ENCODE peak calls at places on chromosomes 7 and 10, in seven cellular contexts. H is transverse colon, S is heart left ventricle, B is ovary, I is right lobe of liver, Q is upper lobe of left lung, U is A549. M is an unnamed sample. For H3K4me1, the result is how much of the 10 kb centered on the place peaks cover.

GRCh38 chr10:72275351-72276012 is 1.8 kb downstream of the DDIT4 start:
- DNase-seq in U (no peak), Q (peak), B (peak), S (no peak), I (peak), H (peak), M (no peak)

GRCh38 chr7:140659727-140660396 is 12.9 kb upstream of the ADCK2 start:
- DNase-seq in B (no peak), I (no peak), S (no peak), U (no peak), H (no peak), Q (no peak), M (no peak)

GRCh38 chr7:93036807-93037206 is 81.0 kb downstream of the SAMD9 start:
- DNase-seq in I (no peak), H (no peak), Q (no peak), U (no peak), B (no peak), S (no peak), M (no peak)

GRCh38 chr7:9030131-9030530 is 596.7 kb downstream of the NXPH1 start:
- DNase-seq in B (no peak), S (no peak), U (no peak), H (no peak), I (no peak), Q (no peak), M (no peak)

GRCh38 chr10:6721480-6721879 is 141.4 kb upstream of the PRKCQ start:
- DNase-seq in Q (no peak), H (peak), U (peak), I (no peak), S (peak), B (no peak), M (peak)

GRCh38 chr7:34198089-34198686 is 292.8 kb downstream of the BMPER start:
- DNase-seq in Q (no peak), H (no peak), I (no peak), B (no peak), U (no peak), S (no peak), M (no peak)

GRCh38 chr10:3107426-3107961 is 40.1 kb downstream of the PFKP start:
- DNase-seq in H (peak), Q (no peak), S (peak), B (peak), I (peak), U (peak), M (peak)

GRCh38 chr10:125951290-125951689 is 54.9 kb downstream of the FANK1 start:
- DNase-seq in S (no peak), H (no peak), Q (no peak), B (no peak), U (no peak), I (no peak), M (no peak)

GRCh38 chr7:142838461-142839213 is 16.2 kb upstream of the EPHB6 start:
- DNase-seq in Q (no peak), H (no peak), S (no peak), B (no peak), U (no peak), I (no peak), M (no peak)

DNA sequence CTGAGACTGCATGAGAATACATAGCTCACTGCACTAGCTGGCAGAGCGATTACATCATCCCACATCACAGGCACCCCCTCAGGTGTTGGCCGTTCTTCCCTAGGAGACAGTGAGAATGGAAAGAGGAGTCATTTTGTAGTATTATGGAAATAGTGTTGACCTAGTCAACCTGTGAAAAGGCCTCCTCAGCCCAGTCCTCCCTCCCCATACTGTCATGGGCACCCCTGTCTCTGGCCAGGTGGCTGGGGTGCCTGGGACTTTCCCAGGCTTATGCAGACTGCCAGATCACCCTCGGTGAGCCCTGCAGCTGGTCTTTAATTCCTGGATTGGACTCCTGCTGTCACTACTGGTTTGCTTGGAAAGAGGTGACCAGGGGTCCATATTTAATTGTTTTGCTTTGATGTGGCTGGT is 4.0 kb downstream of the INPP5A start:
- DNase-seq in Q (no peak), S (no peak), U (no peak), I (no peak), H (no peak), B (no peak), M (no peak)
- H3K4me1 ChIP-seq in Q (half or more), S (half or more), U (under half), I (under half), H (half or more), B (under half), M (under half)

GRCh38 chr10:69087600-69088470 is at the start of gene SRGN:
- DNase-seq in U (peak), I (no peak), B (peak), H (peak), S (peak), Q (no peak), M (peak)
- TF ChIP-seq POLR2A in U (no peak), I (peak), B (peak), H (peak), S (peak), Q (no peak), M (peak)

DNA sequence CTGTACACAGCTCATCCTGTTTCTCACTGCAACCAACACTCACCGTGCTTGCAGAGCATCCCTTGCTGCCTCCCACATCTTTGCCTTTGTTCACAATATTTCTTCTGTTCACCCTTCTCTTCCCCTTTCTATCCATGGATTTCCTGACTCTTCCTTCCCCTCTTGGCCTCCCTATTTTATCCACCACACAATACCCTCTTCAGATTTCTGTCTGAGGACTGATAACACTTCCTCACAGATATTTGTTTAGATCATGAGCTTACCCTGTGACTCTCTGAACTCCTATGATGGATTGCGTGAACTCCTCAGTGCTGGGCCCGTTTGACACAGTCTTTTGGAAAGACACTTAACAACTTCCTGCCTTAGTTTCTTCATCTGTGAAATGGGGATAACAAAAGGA is 62.8 kb upstream of the GPR158 start:
- DNase-seq in U (no peak), I (no peak), H (no peak), Q (no peak), B (no peak), S (no peak), M (no peak)
- TF ChIP-seq CTCF in U (no peak), I (no peak), H (no peak), Q (no peak), B (no peak), S (no peak), M (no peak)

GRCh38 chr10:132580157-132580556 is 42.6 kb downstream of the INPP5A start:
- DNase-seq in Q (no peak), H (no peak), S (no peak), B (no peak), U (no peak), I (no peak), M (no peak)
- H3K4me1 ChIP-seq in Q (under half), H (half or more), S (half or more), B (under half), U (under half), I (under half), M (under half)

DNA sequence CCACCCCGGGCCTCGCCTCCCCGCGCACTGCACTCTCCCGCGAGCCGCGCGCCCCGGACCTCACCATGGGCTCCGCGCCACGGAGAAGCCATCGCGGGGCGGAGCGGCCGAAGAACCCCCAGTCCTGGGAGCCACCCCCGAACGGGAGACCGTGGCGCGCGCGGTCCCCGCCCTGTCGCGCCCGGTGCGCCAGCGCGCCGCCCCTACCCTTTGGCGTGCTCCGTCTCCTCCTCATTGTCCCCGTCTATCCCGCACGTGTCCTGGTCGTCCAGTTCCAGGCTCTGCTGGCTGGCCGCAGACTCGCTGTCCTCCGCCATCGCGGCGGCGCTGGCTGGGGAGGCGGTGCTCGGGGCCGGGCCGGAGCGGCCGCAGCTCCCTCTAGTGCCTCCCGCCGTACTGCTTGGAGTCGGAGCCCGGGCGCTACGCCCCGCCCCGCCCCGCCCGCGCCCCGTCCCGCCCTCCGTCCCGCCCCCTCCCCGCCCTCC is at the start of gene NMT2:
- DNase-seq in U (peak), I (peak), Q (peak), S (peak), H (no peak), B (peak), M (no peak)
- TF ChIP-seq POLR2A in U (peak), I (peak), Q (no peak), S (peak), H (peak), B (peak), M (peak)

GRCh38 chr7:88835147-88835728 is 39.7 kb upstream of the TEX47 start:
- DNase-seq in H (no peak), S (no peak), B (no peak), U (no peak), Q (no peak), I (no peak), M (peak)
- TF ChIP-seq CTCF in H (peak), S (peak), B (no peak), U (peak), Q (peak), I (peak), M (no peak)

GRCh38 chr7:4166340-4166739 is 515.8 kb upstream of the FOXK1 start:
- DNase-seq in I (no peak), B (no peak), S (no peak), Q (peak), U (no peak), H (no peak), M (no peak)

GRCh38 chr7:4168556-4168955 is 513.5 kb upstream of the FOXK1 start:
- DNase-seq in S (no peak), U (no peak), B (no peak), H (no peak), I (no peak), Q (no peak), M (no peak)

GRCh38 chr7:4168041-4168440 is 514.1 kb upstream of the FOXK1 start:
- DNase-seq in H (no peak), U (no peak), S (no peak), B (no peak), I (no peak), Q (no peak), M (no peak)

GRCh38 chr7:4166807-4167206 is 515.3 kb upstream of the FOXK1 start:
- DNase-seq in B (no peak), H (no peak), Q (no peak), U (no peak), I (no peak), S (no peak), M (no peak)

DNA sequence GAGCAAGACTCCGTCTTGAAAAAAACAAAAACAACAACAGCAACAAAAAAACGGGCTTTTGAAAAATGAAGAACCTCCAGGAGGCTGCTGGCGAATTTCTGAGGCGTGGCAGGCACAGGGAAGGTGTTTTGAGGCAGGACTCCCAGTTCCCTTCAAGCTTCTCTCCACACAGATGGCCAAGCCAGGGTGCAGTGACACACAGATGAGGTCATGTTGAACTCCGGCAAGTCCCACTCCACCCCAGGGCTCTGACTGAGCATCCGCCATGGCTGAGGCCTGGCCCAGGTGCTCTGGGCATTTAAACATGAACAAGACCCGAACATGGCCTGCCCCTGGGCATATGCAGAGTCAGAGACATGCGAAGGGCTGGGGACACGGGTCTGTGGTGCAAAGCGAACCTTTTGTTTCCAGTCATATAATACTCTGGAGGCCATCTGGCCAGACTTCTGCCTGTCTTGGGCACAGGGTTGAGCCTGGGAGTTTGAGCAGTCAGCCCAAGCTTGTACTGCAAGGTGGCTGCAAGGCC is 514.6 kb upstream of the FOXK1 start:
- DNase-seq in S (no peak), B (no peak), Q (no peak), U (no peak), H (no peak), I (no peak), M (no peak)
- H3K4me1 ChIP-seq in S (under half), B (under half), Q (under half), U (under half), H (under half), I (under half), M (under half)

DNA sequence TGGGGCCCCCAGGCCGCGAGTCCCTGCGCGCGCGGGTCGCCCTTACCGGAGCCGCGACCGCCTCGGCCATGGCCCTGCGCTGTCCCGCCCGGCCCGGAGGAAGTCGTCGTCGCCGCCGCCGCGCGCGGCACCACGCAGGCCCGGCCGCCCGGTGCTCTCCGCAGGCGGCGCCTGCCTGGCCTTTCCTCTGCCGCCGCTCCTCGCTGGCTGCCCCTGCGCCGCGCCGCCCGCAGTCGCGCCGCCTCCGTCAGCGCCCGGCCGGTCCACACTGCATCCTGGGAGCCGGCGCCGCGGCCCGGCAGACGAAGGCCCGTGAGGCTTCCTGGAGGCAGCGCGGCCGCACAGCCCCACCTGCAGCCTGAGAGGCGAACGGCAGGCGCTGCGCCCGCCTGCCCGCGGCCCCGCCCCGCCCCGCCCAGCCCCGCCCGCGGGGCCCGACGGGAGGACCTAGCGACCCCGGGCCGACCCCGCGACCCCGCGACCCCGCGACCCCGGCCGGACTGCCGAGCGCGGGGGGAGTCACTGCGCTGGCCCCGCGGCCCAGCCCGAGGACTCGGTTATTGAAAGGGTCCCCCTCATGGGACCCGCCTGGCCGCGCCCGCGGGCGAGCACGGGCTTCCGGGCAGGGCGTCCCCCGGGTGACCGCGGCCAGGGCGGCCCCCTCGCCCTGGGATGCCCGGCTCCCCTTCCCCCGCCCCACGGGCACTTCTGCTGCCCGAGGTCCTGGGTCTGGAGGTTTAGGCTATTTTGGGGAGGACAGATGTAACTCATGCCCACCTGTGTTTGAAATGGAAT is at the start of gene ZNF746:
- DNase-seq in I (peak), Q (peak), H (peak), S (peak), B (peak), U (peak), M (peak)
- TF ChIP-seq POLR2A in I (peak), Q (no peak), H (no peak), S (no peak), B (peak), U (peak), M (no peak)